ENCODE peak calls at places on chromosomes 6 and 20, in four cellular contexts. M, R, Y and C are unnamed samples.

GRCh38 chr6:4402477-4402976 is 267.2 kb upstream of the ECI2 start:
- DNase-seq in R (no peak), M (no peak), Y (no peak), C (no peak)

GRCh38 chr6:5786321-5787053 is 220.2 kb downstream of the NRN1 start:
- DNase-seq in M (no peak), Y (no peak), R (no peak), C (no peak)

GRCh38 chr6:111605100-111605748 is 454 bp downstream of the TRAF3IP2 start:
- DNase-seq in R (peak), M (no peak), Y (peak), C (no peak)

GRCh38 chr20:1388253-1388652 is 4.6 kb downstream of the FKBP1A start:
- DNase-seq in R (no peak), M (no peak), Y (no peak), C (no peak)

GRCh38 chr6:97586344-97586743 is 303.3 kb upstream of the MMS22L start:
- DNase-seq in M (no peak), Y (no peak), R (peak), C (no peak)

GRCh38 chr6:15317934-15318902 is 72.3 kb downstream of the JARID2 start:
- DNase-seq in M (no peak), R (peak), Y (no peak), C (no peak)

GRCh38 chr6:31067881-31068737 is 44.3 kb downstream of the C6orf15 start:
- DNase-seq in R (no peak), Y (no peak), M (no peak), C (no peak)

GRCh38 chr6:33123732-33124524 is 48.1 kb downstream of the HLA-DPB1 start:
- DNase-seq in R (peak), Y (no peak), M (no peak), C (no peak)

GRCh38 chr6:157689875-157690274 is 133.2 kb upstream of the SNX9 start:
- DNase-seq in Y (no peak), R (no peak), M (no peak), C (peak)

GRCh38 chr6:35142578-35142977 is 1.4 kb upstream of the TCP11 start:
- DNase-seq in M (no peak), Y (no peak), R (no peak), C (no peak)

GRCh38 chr20:445514-446336 is 16.6 kb downstream of the TBC1D20 start:
- DNase-seq in R (no peak), M (no peak), Y (no peak), C (no peak)

GRCh38 chr6:28838289-28838633 is 85.5 kb downstream of the TRIM27 start:
- DNase-seq in R (peak), M (peak), Y (peak), C (peak)

GRCh38 chr6:22189946-22190345 is 106.9 kb downstream of the PRL start:
- DNase-seq in Y (no peak), R (no peak), M (no peak), C (no peak)

GRCh38 chr6:123338394-123338793 is 298.4 kb downstream of the TRDN start:
- DNase-seq in Y (no peak), R (peak), M (no peak), C (no peak)